ENCODE peak calls at places on chromosomes 5 and 9, in nine cellular contexts. C is Peyer's patch, B is A549, I is ovary, P is stomach, S is body of pancreas, Y is IMR-90, U is suprapubic skin, N is breast epithelium. V is an unnamed sample. For H3K9me3, the result is how much of the 10 kb centered on the place peaks cover.

GRCh38 chr5:133179405-133179804 is 127.6 kb downstream of the HSPA4 start:
- DNase-seq in B (no peak), Y (no peak), S (no peak), I (no peak), U (no peak), N (no peak), P (no peak), C (no peak), V (no peak)

GRCh38 chr5:73028991-73029540 is 73.2 kb downstream of the FCHO2 start:
- DNase-seq in I (no peak), N (no peak), U (no peak), S (no peak), C (no peak), Y (peak), P (no peak), B (no peak), V (no peak)

GRCh38 chr5:105195765-105196164 is 1633.2 kb upstream of the NUDT12 start:
- DNase-seq in P (no peak), Y (no peak), I (no peak), C (no peak), S (no peak), N (no peak), B (no peak), U (no peak), V (no peak)

GRCh38 chr5:122715095-122715494 is 59.8 kb upstream of the SNX2 start:
- DNase-seq in I (no peak), B (peak), N (no peak), C (no peak), Y (peak), S (no peak), U (no peak), P (no peak), V (no peak)

GRCh38 chr5:32713396-32714381 is 2.6 kb downstream of the NPR3 start:
- DNase-seq in N (no peak), I (no peak), Y (peak), U (no peak), B (no peak), S (no peak), C (no peak), P (no peak), V (no peak)

GRCh38 chr5:109630109-109630508 is 59.6 kb upstream of the MAN2A1 start:
- DNase-seq in Y (no peak), B (no peak), N (no peak), C (no peak), S (no peak), U (no peak), I (no peak), P (no peak), V (no peak)

GRCh38 chr5:122846051-122846567 is 696 bp downstream of the SNX24 start:
- DNase-seq in N (no peak), C (no peak), Y (peak), U (no peak), B (peak), I (no peak), S (peak), P (no peak), V (no peak)

GRCh38 chr5:133260715-133261114 is 208.9 kb downstream of the HSPA4 start:
- DNase-seq in P (no peak), N (no peak), S (no peak), C (no peak), B (no peak), U (no peak), Y (no peak), I (no peak), V (no peak)

DNA sequence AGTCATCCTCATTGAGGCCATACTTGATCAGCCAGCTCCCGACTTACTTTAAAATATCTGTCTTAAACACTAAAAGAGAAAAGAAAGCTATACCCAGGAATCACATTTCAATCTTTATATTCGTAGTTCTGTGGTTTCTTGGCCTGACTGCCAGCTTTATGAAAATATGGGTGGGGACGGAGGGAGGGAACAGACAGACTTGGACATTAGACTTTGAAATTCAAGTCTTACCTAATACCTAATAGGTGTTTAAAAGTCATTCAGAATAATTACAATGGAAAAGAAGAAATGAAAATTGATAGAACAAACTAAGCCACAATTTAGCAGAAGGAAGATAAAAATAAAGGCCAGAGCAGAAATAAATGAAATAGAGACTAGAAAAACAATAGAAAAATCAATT is 604.8 kb upstream of the RORB start:
- DNase-seq in U (no peak), I (no peak), B (no peak), Y (no peak), S (no peak), N (no peak), C (no peak), P (no peak), V (no peak)
- TF ChIP-seq POLR2A in U (no peak), I (no peak), B (no peak), Y (no peak), S (no peak), N (no peak), C (no peak), P (no peak), V (no peak)

GRCh38 chr5:56622146-56622545 is 193.2 kb upstream of the MAP3K1 start:
- DNase-seq in N (no peak), S (no peak), U (no peak), B (no peak), P (no peak), I (no peak), Y (no peak), C (no peak), V (no peak)
- H3K9me3 ChIP-seq in N (under half), S (under half), U (under half), B (under half), P (under half), I (under half), Y (under half), C (under half), V (under half)

DNA sequence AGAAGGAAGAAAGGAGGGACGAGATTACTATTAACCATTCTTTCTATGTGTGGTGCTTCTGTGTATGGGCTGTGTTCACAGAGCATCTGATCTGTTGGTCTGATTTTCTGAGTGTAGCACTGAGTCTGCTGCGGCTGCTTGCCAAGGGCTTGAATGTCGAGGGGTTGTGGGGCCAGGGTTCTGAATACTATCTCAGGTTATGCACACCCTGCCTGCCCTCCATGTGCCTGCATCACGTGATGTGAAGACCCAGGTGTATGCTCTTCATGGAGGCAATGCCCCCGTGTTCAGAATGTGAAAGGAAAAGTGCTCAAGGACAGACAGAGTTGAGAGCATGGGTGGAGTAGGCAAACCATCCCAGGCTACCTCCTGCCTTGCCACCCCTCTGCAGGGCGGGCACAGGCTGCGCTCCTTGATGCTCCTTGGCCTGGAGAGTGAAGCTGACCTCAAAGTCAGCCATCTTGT is 254.9 kb downstream of the FANCC start:
- DNase-seq in Y (no peak), S (no peak), I (no peak), C (no peak), P (no peak), U (no peak), B (no peak), N (peak), V (no peak)
- H3K27ac ChIP-seq in Y (no peak), S (peak), I (no peak), C (peak), P (peak), U (peak), B (peak), N (no peak), V (peak)

GRCh38 chr5:172769598-172770373 is 1.2 kb downstream of the DUSP1 start:
- DNase-seq in I (peak), S (peak), N (no peak), C (peak), U (peak), P (no peak), B (peak), Y (peak), V (peak)
- TF ChIP-seq POLR2A in I (no peak), S (peak), N (peak), C (no peak), U (peak), P (no peak), B (peak), Y (no peak), V (no peak)

DNA sequence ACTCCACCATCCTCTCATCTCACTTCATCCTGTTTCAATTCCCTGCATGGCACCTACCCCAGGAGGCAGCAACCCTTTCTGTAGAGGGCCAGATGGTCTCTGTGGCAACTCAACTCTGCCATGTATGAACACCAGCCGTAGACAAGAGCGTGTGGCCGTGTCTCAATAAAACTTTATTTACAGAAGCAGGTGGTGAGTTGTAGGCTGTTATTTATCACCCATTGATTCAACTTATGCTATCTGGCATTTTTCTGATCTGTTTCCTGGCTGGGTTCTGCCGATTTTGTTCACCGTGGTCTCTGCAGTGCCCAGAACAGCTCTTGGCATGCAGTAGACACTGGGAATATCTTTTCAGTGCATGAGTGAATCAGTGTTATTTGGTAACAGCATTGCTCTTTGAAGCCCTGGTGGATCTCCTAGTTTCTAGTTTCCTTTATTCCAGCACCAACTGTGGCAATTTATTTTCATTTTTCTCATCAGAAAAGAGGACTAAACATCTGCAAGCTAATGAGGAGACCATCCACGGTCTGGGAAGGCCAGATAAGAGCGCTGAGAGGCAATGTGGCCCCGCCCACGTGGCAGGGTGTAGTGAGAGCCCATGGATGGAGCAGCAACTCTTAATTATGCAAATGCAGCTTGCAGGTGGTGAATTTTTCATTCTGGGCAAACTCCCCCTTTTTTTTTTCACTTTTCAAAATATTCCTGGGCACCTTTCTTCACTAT is 77.9 kb downstream of the CTSL start:
- DNase-seq in Y (no peak), P (no peak), I (no peak), S (no peak), N (no peak), C (no peak), B (no peak), U (no peak), V (no peak)
- H3K9me3 ChIP-seq in Y (under half), P (under half), I (under half), S (under half), N (under half), C (under half), B (under half), U (under half), V (under half)

GRCh38 chr5:54634089-54634488 is 116.5 kb downstream of the SNX18 start:
- DNase-seq in I (no peak), S (no peak), N (no peak), Y (no peak), U (no peak), C (no peak), P (no peak), B (no peak), V (no peak)
- H3K27ac ChIP-seq in I (no peak), S (no peak), N (no peak), Y (no peak), U (no peak), C (no peak), P (no peak), B (no peak), V (no peak)

GRCh38 chr9:35097573-35097972 is 1.2 kb upstream of the PIGO start:
- DNase-seq in B (no peak), Y (no peak), S (no peak), I (no peak), U (no peak), C (no peak), N (no peak), P (no peak), V (no peak)
- TF ChIP-seq POLR2A in B (no peak), Y (no peak), S (no peak), I (no peak), U (no peak), C (no peak), N (no peak), P (no peak), V (no peak)

V was measured in adrenal gland.